ENCODE peak calls at places on chromosomes 5 and 9, in four cellular contexts. B is mesendoderm, V is H1, M is IMR-90. T is an unnamed sample.

GRCh38 chr9:97809666-97810344 is 43.2 kb upstream of the FOXE1 start:
- DNase-seq in B (peak; percentile 48), M (no peak), V (no peak), T (peak; percentile 51)

GRCh38 chr9:110255417-110256141 is 728 bp downstream of the TXN start:
- DNase-seq in B (peak; percentile 66), V (peak; percentile 68), M (peak; percentile 47), T (peak; percentile 57)

GRCh38 chr5:171477666-171478065 is 58.2 kb downstream of the FGF18 start:
- DNase-seq in B (peak; percentile 39), V (no peak), M (no peak), T (no peak)

GRCh38 chr5:33808699-33809098 is 83.1 kb downstream of the ADAMTS12 start:
- DNase-seq in B (no peak), V (no peak), M (no peak), T (no peak)

GRCh38 chr5:135543151-135543818 is 7.5 kb upstream of the NEUROG1 start:
- DNase-seq in V (no peak), M (no peak), B (no peak), T (peak; percentile 63)

GRCh38 chr5:10892135-10892910 is 131.3 kb upstream of the DAP start:
- DNase-seq in M (no peak), B (no peak), V (no peak), T (no peak)

GRCh38 chr9:95137587-95138145 is 179.8 kb downstream of the FANCC start:
- DNase-seq in V (no peak), B (no peak), M (no peak), T (no peak)

GRCh38 chr5:10653033-10653432 is 89.2 kb downstream of the ANKRD33B start:
- DNase-seq in B (no peak), M (peak; percentile 35), V (no peak), T (no peak)

GRCh38 chr9:124254261-124254682 is 3.5 kb upstream of the NEK6 start:
- DNase-seq in B (no peak), M (no peak), V (no peak), T (no peak)

GRCh38 chr9:133340256-133340655 is 4.3 kb upstream of the SURF6 start:
- DNase-seq in M (no peak), V (no peak), B (no peak), T (no peak)

GRCh38 chr5:106288977-106289376 is 1381.8 kb downstream of the EFNA5 start:
- DNase-seq in V (no peak), B (no peak), M (peak; percentile 63), T (no peak)

GRCh38 chr5:87127426-87127825 is 140.3 kb upstream of the RASA1 start:
- DNase-seq in V (no peak), B (no peak), M (peak; percentile 89), T (no peak)

GRCh38 chr5:176415240-176416122 is 858 bp downstream of the CLTB start:
- DNase-seq in V (peak; percentile 60), M (peak; percentile 49), B (peak; percentile 91), T (no peak)

GRCh38 chr9:28620661-28621060 is 1047.4 kb upstream of the C9orf72 start:
- DNase-seq in M (no peak), B (no peak), V (no peak), T (no peak)

GRCh38 chr9:108511200-108511756 is 344.5 kb downstream of the ACTL7B start:
- DNase-seq in V (no peak), B (no peak), M (peak; percentile 85), T (no peak)

GRCh38 chr9:136441681-136442245 is 2.1 kb upstream of the INPP5E start:
- DNase-seq in B (no peak), M (no peak), V (no peak), T (no peak)

GRCh38 chr5:145056805-145057204 is 778.3 kb downstream of the PRELID2 start:
- DNase-seq in B (no peak), M (peak; percentile 71), V (no peak), T (no peak)

GRCh38 chr9:113152699-113153098 is 1.9 kb downstream of the SLC31A2 start:
- DNase-seq in B (peak; percentile 27), V (no peak), M (no peak), T (no peak)

GRCh38 chr5:179166171-179166885 is 106.2 kb downstream of the ZNF354C start:
- DNase-seq in V (no peak), B (no peak), M (no peak), T (no peak)

GRCh38 chr9:138023394-138024124 is 146.0 kb downstream of the CACNA1B start:
- DNase-seq in M (no peak), B (peak; percentile 14), V (peak; percentile 76), T (peak; percentile 50)

GRCh38 chr5:32443145-32443540 is 1.4 kb downstream of the ZFR start:
- DNase-seq in M (peak; percentile 57), V (no peak), B (no peak), T (no peak)

GRCh38 chr5:157505496-157505895 is 45.5 kb downstream of the NIPAL4 start:
- DNase-seq in B (no peak), M (no peak), V (no peak), T (no peak)

GRCh38 chr5:59064256-59064655 is 481.4 kb downstream of the RAB3C start:
- DNase-seq in B (no peak), V (no peak), M (no peak), T (no peak)

GRCh38 chr5:55969956-55970355 is 24.8 kb downstream of the IL6ST start:
- DNase-seq in B (no peak), V (no peak), M (peak; percentile 54), T (no peak)

GRCh38 chr9:35814106-35814840 is 569 bp downstream of the HINT2 start:
- DNase-seq in B (peak; percentile 95), M (peak; percentile 41), V (no peak), T (peak; percentile 85)

GRCh38 chr5:16866795-16867584 is 69.1 kb downstream of the MYO10 start:
- DNase-seq in B (peak; percentile 36), M (peak; percentile 72), V (peak; percentile 58), T (peak; percentile 47)

GRCh38 chr9:81687521-81688261 is 1.7 kb downstream of the TLE1 start:
- DNase-seq in B (peak; percentile 67), V (peak; percentile 85), M (no peak), T (peak; percentile 82)

GRCh38 chr9:101455656-101456235 is 20.2 kb upstream of the ALDOB start:
- DNase-seq in B (no peak), V (no peak), M (peak; percentile 61), T (no peak)

GRCh38 chr9:129455151-129455995 is 165.5 kb downstream of the C9orf50 start:
- DNase-seq in V (no peak), B (no peak), M (no peak), T (no peak)
- H4K5ac ChIP-seq in V (no peak overlapping the region), B (no peak overlapping the region), M (peak overlapping the region; percentile 7), T (no peak overlapping the region)

DNA sequence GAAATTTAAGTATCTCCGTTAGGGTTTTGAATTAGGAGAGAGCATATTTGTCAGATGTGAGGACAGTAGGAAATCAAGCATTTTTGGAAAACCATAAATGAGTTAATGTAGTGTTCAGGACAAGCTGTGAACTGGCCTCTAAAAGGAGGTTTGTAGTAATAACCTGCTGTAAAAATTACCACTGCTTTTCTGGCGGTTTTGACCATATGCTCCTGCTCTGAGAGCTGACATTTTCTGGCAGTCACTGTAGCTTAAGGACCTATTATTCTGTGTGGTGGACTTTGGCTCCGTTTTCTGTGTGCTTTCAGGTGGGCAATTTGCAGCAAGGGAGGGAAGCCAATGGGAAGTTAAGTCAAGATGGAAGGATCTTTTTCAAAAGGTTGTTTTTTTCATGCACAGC is 111.1 kb downstream of the SGCD start:
- DNase-seq in M (no peak), V (no peak), B (no peak), T (no peak)
- H4K5ac ChIP-seq in M (no peak overlapping the region), V (no peak overlapping the region), B (no peak overlapping the region), T (no peak overlapping the region)

GRCh38 chr5:122137702-122138101 is 8.4 kb downstream of the ZNF474 start:
- DNase-seq in B (no peak), M (no peak), V (no peak), T (no peak)
- H4K5ac ChIP-seq in B (no peak overlapping the region), M (no peak overlapping the region), V (no peak overlapping the region), T (no peak overlapping the region)

GRCh38 chr5:173790177-173790719 is 97.9 kb upstream of the CPEB4 start:
- DNase-seq in B (no peak), V (no peak), M (no peak), T (no peak)

GRCh38 chr5:173786296-173787187 is 101.6 kb upstream of the CPEB4 start:
- DNase-seq in V (no peak), B (peak; percentile 56), M (no peak), T (peak; percentile 46)

GRCh38 chr5:173791878-173792277 is 96.3 kb upstream of the CPEB4 start:
- DNase-seq in M (no peak), B (no peak), V (no peak), T (no peak)

GRCh38 chr5:173790836-173791546 is 97.2 kb upstream of the CPEB4 start:
- DNase-seq in B (no peak), V (no peak), M (no peak), T (no peak)

DNA sequence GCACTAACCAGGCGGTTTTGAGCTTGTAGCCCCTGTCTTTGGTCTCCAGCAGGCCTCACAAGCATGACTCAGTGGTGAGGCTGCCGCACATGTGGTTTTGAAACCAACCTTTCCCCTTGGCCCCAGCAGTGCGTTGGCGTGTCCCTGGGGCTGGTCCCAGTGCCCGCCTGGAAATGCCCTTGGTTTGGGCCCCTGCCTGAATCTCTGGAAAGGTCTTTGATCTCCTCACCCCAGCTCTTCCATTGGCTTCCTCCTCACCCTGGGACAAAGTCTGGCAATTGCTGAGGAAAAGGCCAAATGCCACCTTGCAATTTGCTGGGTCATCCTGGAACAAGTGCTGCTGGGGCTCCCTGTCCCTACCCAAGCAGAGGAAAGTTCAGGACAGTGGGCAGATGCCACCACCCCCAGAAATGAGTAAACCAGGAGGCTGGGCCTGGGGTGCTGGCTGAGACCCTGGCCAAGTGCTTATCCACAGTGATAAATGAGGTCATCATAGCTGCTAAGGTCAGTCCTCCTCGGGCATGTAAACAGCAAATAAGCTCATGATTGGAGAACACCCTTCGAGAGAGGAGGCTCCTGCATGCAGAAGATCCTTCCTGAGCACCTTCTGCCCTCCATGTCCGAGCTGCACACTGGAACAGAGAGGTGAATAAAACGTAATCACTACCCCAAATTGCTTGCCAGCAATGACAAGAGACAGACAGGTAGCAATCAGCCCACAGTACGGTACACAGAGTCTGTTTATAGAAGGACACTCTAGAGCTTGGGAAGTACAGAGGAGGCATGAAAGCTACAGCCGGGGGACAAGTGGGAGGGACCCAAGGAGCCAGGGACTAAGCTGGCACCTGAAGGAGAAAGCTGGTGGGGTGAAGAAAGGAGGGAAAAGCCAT is 98.9 kb upstream of the CPEB4 start:
- DNase-seq in B (no peak), V (no peak), M (peak; percentile 78), T (no peak)
- H4K5ac ChIP-seq in B (no peak overlapping the region), V (no peak overlapping the region), M (no peak overlapping the region), T (no peak overlapping the region)

DNA sequence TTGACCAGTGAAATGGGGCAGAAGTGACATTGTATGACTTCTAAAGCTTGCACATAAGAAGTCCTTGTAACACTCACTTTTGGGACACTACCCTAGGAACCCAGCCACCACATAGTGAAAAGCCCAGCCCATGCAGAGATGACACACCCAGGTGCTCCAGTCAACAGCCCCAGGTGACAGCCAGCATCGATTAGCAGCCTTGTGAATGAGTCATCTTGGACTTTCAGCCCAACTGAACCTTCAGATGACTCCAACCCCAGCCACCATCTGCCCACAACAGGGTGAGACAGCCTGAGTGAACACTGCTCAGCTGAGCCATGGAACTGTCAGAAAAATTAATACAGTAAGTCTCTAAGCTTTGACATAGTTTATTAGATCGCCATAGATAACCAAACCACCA is 458.6 kb downstream of the ZSWIM6 start:
- DNase-seq in B (no peak), V (no peak), M (no peak), T (no peak)
- H4K5ac ChIP-seq in B (no peak overlapping the region), V (no peak overlapping the region), M (no peak overlapping the region), T (no peak overlapping the region)

GRCh38 chr5:6704361-6704851 is 8.8 kb upstream of the TENT4A start:
- DNase-seq in M (peak; percentile 92), V (no peak), B (no peak), T (no peak)
- H4K5ac ChIP-seq in M (peak overlapping the region; percentile 54), V (no peak overlapping the region), B (no peak overlapping the region), T (no peak overlapping the region)